ENCODE peak calls at places on chromosome 3, in seven cellular contexts. E is CD4-positive, alpha-beta T cell; F is cardiac muscle cell; Y is thyroid gland; D is uterus; C is IMR-90; T is foreskin keratinocyte. N is an unnamed sample.

GRCh38 chr3:124557433-124558232 is 172.6 kb upstream of the UMPS start:
- DNase-seq in T (peak), Y (peak), C (peak), F (peak), E (no peak), D (peak), N (no peak)

GRCh38 chr3:39848365-39848764 is 39.0 kb downstream of the MYRIP start:
- DNase-seq in T (no peak), C (no peak), E (no peak), Y (no peak), F (no peak), D (no peak), N (no peak)

GRCh38 chr3:32203854-32204253 is 34.6 kb upstream of the CMTM8 start:
- DNase-seq in Y (no peak), F (peak), D (no peak), E (no peak), C (peak), T (peak), N (no peak)

GRCh38 chr3:49619649-49620048 is 54.5 kb upstream of the APEH start:
- DNase-seq in F (no peak), C (no peak), Y (no peak), E (no peak), D (no peak), T (no peak), N (no peak)

GRCh38 chr3:145188079-145188785 is 972.8 kb downstream of the PLOD2 start:
- DNase-seq in C (no peak), T (no peak), Y (no peak), D (no peak), E (no peak), F (no peak), N (no peak)

GRCh38 chr3:181313379-181313778 is 323.8 kb upstream of the DNAJC19 start:
- DNase-seq in F (no peak), T (no peak), E (no peak), C (no peak), D (no peak), Y (no peak), N (no peak)

GRCh38 chr3:123692671-123693070 is 107.8 kb upstream of the HACD2 start:
- DNase-seq in E (no peak), T (no peak), C (no peak), D (no peak), F (no peak), Y (no peak), N (no peak)

GRCh38 chr3:195897081-195897852 is 11.1 kb downstream of the TNK2 start:
- DNase-seq in D (peak), T (peak), Y (no peak), C (peak), E (no peak), F (peak), N (no peak)

GRCh38 chr3:187318819-187319616 is 27.5 kb upstream of the MASP1 start:
- DNase-seq in T (peak), D (peak), F (peak), E (peak), Y (peak), C (peak), N (peak)

GRCh38 chr3:14772533-14773138 is 46.1 kb upstream of the FGD5 start:
- DNase-seq in E (no peak), D (peak), F (no peak), T (no peak), Y (no peak), C (no peak), N (no peak)

GRCh38 chr3:196632033-196632751 is 7.3 kb upstream of the NRROS start:
- DNase-seq in T (peak), Y (peak), D (peak), C (peak), F (peak), E (peak), N (peak)

GRCh38 chr3:43995078-43995928 is 246.4 kb upstream of the TOPAZ1 start:
- DNase-seq in C (no peak), F (peak), D (no peak), E (no peak), Y (peak), T (peak), N (no peak)

GRCh38 chr3:99315896-99316295 is 322.5 kb upstream of the COL8A1 start:
- DNase-seq in F (no peak), Y (no peak), T (peak), C (peak), E (no peak), D (no peak), N (no peak)

GRCh38 chr3:190694335-190695001 is 168.0 kb downstream of the GMNC start:
- DNase-seq in T (no peak), C (no peak), E (no peak), Y (no peak), F (no peak), D (no peak), N (no peak)

GRCh38 chr3:49501258-49501609 is 31.2 kb downstream of the DAG1 start:
- DNase-seq in Y (no peak), D (no peak), F (no peak), E (no peak), T (no peak), C (no peak), N (no peak)

GRCh38 chr3:198025644-198026043 is 65.6 kb downstream of the LMLN start:
- DNase-seq in E (no peak), T (no peak), C (no peak), D (no peak), F (no peak), Y (no peak), N (no peak)

GRCh38 chr3:187551419-187551818 is 118.8 kb downstream of the SST start:
- DNase-seq in D (no peak), Y (no peak), T (no peak), C (peak), E (no peak), F (no peak), N (no peak)

GRCh38 chr3:150020527-150020926 is 49.8 kb upstream of the PFN2 start:
- DNase-seq in C (peak), Y (no peak), T (peak), D (no peak), E (no peak), F (no peak), N (no peak)

GRCh38 chr3:99545941-99546580 is 92.3 kb upstream of the COL8A1 start:
- DNase-seq in Y (no peak), F (peak), E (no peak), D (no peak), C (peak), T (no peak), N (no peak)

GRCh38 chr3:168096210-168096795 is 579 bp upstream of the GOLIM4 start:
- DNase-seq in C (peak), T (peak), D (no peak), E (no peak), Y (peak), F (peak), N (no peak)

GRCh38 chr3:126329927-126330725 is 27.1 kb downstream of the KLF15 start:
- DNase-seq in C (no peak), F (no peak), E (no peak), Y (no peak), T (no peak), D (peak), N (no peak)
- H3K27ac ChIP-seq in C (no peak), F (no peak), E (no peak), Y (no peak), T (no peak), D (no peak), N (no peak)

GRCh38 chr3:31185004-31185357 is 290.5 kb upstream of the GADL1 start:
- DNase-seq in E (no peak), C (no peak), D (no peak), Y (no peak), F (peak), T (no peak), N (no peak)
- H3K27ac ChIP-seq in E (no peak), C (no peak), D (no peak), Y (no peak), F (no peak), T (no peak), N (no peak)

DNA sequence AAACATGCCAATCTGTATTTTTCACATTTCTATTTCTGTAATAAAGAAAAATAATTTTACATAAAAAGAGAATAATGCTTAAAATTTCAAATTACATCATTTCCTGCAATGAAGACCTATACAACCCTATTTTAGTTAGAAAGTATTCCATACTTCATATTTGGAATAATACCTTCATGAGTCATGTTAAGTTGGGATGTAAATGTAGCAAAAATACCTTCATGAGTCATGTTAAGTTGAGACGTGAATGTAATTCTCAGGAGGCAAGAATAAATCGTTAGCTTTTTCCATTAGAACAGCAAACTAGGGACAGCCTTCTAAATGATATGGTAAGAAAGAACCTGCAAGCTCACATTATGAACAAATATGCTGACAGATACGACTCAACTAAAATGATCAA is 91.9 kb downstream of the NAALADL2 start:
- DNase-seq in D (no peak), E (no peak), Y (no peak), T (peak), C (peak), F (peak), N (no peak)
- H3K27ac ChIP-seq in D (no peak), E (no peak), Y (no peak), T (peak), C (peak), F (no peak), N (no peak)

DNA sequence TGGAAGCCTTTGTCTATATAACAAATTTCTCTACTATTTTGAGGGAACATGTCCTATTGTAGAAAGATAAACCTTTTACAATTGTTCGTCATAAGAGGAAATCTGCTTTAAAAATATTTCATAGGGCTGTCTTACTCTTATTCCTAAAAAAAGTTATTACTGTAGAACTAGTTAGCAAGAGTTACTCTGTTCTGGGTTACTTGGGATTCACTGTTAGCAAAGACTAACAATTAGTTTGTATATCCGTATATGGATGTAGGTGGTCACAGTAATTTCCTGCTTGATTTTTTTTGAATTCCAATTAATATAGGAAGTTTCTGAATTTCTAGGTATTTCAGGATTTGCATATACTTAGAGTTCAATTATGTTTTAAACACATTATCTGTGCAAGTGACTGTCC is 413.5 kb downstream of the RBMS3 start:
- DNase-seq in F (peak), E (no peak), T (no peak), D (no peak), C (no peak), Y (no peak), N (no peak)
- H3K27ac ChIP-seq in F (peak), E (no peak), T (no peak), D (peak), C (peak), Y (peak), N (no peak)

DNA sequence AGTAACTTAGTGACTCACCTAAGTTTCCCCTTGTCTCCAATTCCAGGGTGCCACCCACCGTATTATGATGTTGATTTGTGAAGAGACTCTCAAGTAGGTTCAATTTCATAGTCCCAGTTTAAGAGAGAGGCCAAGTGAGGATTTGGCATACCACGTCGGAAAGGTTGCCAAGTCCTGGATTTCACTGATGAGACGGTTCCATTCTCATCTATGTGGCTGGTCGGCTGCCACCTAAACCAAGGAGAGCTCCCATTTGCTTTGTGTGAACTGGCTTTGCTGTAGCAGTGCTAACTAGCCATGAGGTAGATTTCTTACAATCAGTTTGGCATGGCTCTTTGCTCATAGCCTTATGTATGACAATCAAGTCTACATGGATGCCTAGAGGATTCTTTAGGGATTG is 653.6 kb downstream of the NLGN1 start:
- DNase-seq in F (no peak), Y (no peak), E (no peak), D (no peak), C (no peak), T (no peak), N (no peak)
- H3K27ac ChIP-seq in F (no peak), Y (no peak), E (no peak), D (no peak), C (no peak), T (no peak), N (no peak)

GRCh38 chr3:38085943-38086324 is 46.9 kb downstream of the DLEC1 start:
- DNase-seq in T (no peak), Y (no peak), D (no peak), C (no peak), E (no peak), F (no peak), N (no peak)

GRCh38 chr3:38086496-38086895 is 47.5 kb downstream of the DLEC1 start:
- DNase-seq in D (no peak), Y (no peak), C (no peak), F (no peak), E (no peak), T (no peak), N (no peak)

GRCh38 chr3:38084019-38084968 is 45.3 kb downstream of the DLEC1 start:
- DNase-seq in F (peak), C (peak), Y (peak), D (no peak), E (no peak), T (peak), N (no peak)

GRCh38 chr3:38088126-38088525 is 48.8 kb downstream of the ACAA1 start:
- DNase-seq in E (no peak), Y (no peak), C (no peak), T (peak), F (no peak), D (no peak), N (no peak)

DNA sequence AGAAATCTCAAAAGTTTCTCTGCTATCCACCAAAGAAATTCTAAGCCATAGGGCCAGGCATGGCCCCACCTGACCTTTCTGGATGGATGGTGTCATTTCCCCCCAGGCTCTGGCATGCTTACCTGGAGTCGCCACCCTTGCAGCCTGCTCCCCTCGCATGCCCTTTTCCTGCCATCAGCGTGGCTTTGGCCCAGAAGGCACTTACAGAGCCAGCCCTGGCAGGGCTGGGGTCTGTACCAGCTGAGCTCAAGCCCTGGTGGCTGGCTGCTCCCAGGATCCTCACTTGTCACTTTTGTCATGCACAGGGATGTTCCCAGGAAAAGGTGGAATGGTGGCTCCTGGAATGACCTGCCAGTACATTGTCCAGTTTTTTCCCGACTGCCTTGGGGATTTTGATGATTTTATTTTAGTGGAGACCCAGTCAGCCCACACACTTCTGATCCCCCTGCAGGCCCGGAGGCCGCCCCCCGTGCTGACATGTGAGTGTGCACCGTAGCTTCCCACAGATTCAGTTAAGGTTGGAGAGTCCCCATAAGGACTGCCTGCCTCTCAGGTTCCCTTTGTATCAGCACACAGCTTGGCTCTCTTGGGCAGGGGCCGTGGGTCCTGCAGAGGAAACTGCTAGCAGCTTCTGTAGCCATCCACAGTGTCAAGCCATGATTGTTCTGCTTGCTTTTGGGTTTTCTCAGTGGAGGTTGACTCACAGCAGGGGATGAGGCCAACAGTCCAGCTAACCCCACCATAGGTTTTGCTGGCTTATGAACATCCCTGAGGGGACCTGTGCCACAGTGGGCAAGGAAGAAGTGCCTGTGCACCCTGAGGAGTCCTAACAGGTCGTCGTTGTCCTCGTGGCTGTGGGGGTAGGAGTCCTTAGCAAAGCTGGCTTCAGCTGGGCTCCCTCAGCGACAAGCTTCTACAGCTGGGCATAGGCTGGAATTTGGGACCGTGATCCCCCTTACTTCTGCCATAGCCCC is 46.2 kb downstream of the DLEC1 start:
- DNase-seq in D (no peak), F (no peak), E (no peak), T (no peak), Y (no peak), C (no peak), N (no peak)
- H3K27ac ChIP-seq in D (no peak), F (no peak), E (peak), T (no peak), Y (no peak), C (no peak), N (no peak)

GRCh38 chr3:115147329-115148141 is 447 bp upstream of the ZBTB20 start:
- DNase-seq in D (peak), T (peak), F (peak), Y (peak), C (peak), E (peak), N (peak)

GRCh38 chr3:115146418-115147328 is at the start of gene ZBTB20:
- DNase-seq in Y (peak), C (peak), D (peak), T (peak), E (peak), F (peak), N (peak)

GRCh38 chr3:115148142-115148790 is 1.2 kb upstream of the ZBTB20 start:
- DNase-seq in T (peak), Y (no peak), C (peak), D (no peak), F (peak), E (no peak), N (no peak)

GRCh38 chr3:115141018-115141757 is 5.9 kb downstream of the ZBTB20 start:
- DNase-seq in E (no peak), C (no peak), D (no peak), F (no peak), T (no peak), Y (no peak), N (no peak)

GRCh38 chr3:115146032-115146417 is 1.1 kb downstream of the ZBTB20 start:
- DNase-seq in D (peak), Y (peak), F (peak), E (peak), T (peak), C (peak), N (peak)
- H3K27ac ChIP-seq in D (peak), Y (peak), F (peak), E (peak), T (peak), C (peak), N (peak)

GRCh38 chr3:141764946-141765345 is 1.7 kb downstream of the GRK7 start:
- DNase-seq in Y (no peak), D (no peak), T (no peak), E (no peak), C (peak), F (peak), N (no peak)
- H3K27ac ChIP-seq in Y (no peak), D (no peak), T (no peak), E (no peak), C (no peak), F (no peak), N (peak)